ENCODE peak calls at places on chromosomes 11 and 22, in six cellular contexts. W, S, D, J, N and H are unnamed samples.

GRCh38 chr22:42279425-42280020 is 9.1 kb upstream of the TCF20 start:
- DNase-seq in S (no peak), N (no peak), J (no peak), D (no peak), W (no peak), H (no peak)

GRCh38 chr11:61098778-61099177 is 3.5 kb upstream of the CD5 start:
- DNase-seq in N (no peak), D (no peak), J (no peak), S (no peak), W (no peak), H (no peak)

GRCh38 chr22:19909350-19910179 is 32.0 kb upstream of the COMT start:
- DNase-seq in S (peak), D (peak), N (peak), J (peak), W (peak), H (peak)

GRCh38 chr11:79493555-79494171 is 52.8 kb upstream of the TENM4 start:
- DNase-seq in S (no peak), N (peak), D (peak), W (peak), J (peak), H (peak)

GRCh38 chr11:34250732-34251639 is 106.8 kb downstream of the ABTB2 start:
- DNase-seq in S (peak), J (peak), N (no peak), W (peak), D (peak), H (peak)

GRCh38 chr22:30483169-30483568 is 11.4 kb upstream of the SEC14L3 start:
- DNase-seq in W (no peak), N (no peak), D (no peak), S (no peak), J (no peak), H (no peak)

GRCh38 chr11:70826541-70826943 is 425.8 kb downstream of the SHANK2 start:
- DNase-seq in W (no peak), N (peak), J (no peak), D (peak), S (no peak), H (no peak)

GRCh38 chr11:64428685-64429084 is 69.7 kb downstream of the RPS6KA4 start:
- DNase-seq in D (no peak), S (no peak), J (no peak), N (no peak), W (no peak), H (no peak)

GRCh38 chr11:2538951-2539735 is 94.3 kb downstream of the KCNQ1 start:
- DNase-seq in S (no peak), D (no peak), J (no peak), N (no peak), W (no peak), H (no peak)

GRCh38 chr11:83033367-83033766 is 38.3 kb downstream of the RAB30 start:
- DNase-seq in S (no peak), J (no peak), W (no peak), N (no peak), D (no peak), H (no peak)

GRCh38 chr22:29259253-29259899 is 8.4 kb downstream of the RHBDD3 start:
- DNase-seq in J (no peak), N (no peak), S (no peak), D (no peak), W (no peak), H (no peak)

GRCh38 chr11:121292503-121293275 is at the start of gene SC5D:
- DNase-seq in W (peak), S (peak), N (peak), D (peak), J (peak), H (peak)

GRCh38 chr11:44505591-44506054 is 59.8 kb upstream of the CD82 start:
- DNase-seq in W (no peak), D (no peak), S (no peak), N (no peak), J (no peak), H (no peak)